ENCODE peak calls at places on chromosomes 2 and 18, in nine cellular contexts. One of them, this sample, is unnamed.

GRCh38 chr18:14912967-14913366 is 165.0 kb downstream of the ANKRD30B start:
- DNase-seq in HTR-8/SVneo: no peak
- DNase-seq in CD4-positive, CD25-positive, alpha-beta regulatory T cell: no peak
- DNase-seq in heart left ventricle: no peak
- DNase-seq in stimulated activated CD8-positive, alpha-beta memory T cell treated with anti-CD3 and anti-CD28 coated beads, Interleukin-15, amount 100 ng/mL, for 4 hours: no peak
- DNase-seq in cardiac muscle cell: no peak
- DNase-seq in AG09309: no peak
- DNase-seq in Calu3: no peak
- DNase-seq in COR-L47: no peak
- DNase-seq in this sample: no peak

GRCh38 chr18:63883617-63884016 is 3.9 kb upstream of the SERPINB2 start:
- DNase-seq in stimulated activated CD8-positive, alpha-beta memory T cell treated with anti-CD3 and anti-CD28 coated beads, Interleukin-15, amount 100 ng/mL, for 4 hours: no peak
- DNase-seq in cardiac muscle cell: peak
- DNase-seq in COR-L47: no peak
- DNase-seq in heart left ventricle: no peak
- DNase-seq in CD4-positive, CD25-positive, alpha-beta regulatory T cell: no peak
- DNase-seq in Calu3: no peak
- DNase-seq in HTR-8/SVneo: no peak
- DNase-seq in AG09309: no peak
- DNase-seq in this sample: peak

GRCh38 chr2:9638532-9638931 is 7.7 kb upstream of the YWHAQ start:
- DNase-seq in stimulated activated CD8-positive, alpha-beta memory T cell treated with anti-CD3 and anti-CD28 coated beads, Interleukin-15, amount 100 ng/mL, for 4 hours: no peak
- DNase-seq in COR-L47: peak
- DNase-seq in HTR-8/SVneo: peak
- DNase-seq in CD4-positive, CD25-positive, alpha-beta regulatory T cell: no peak
- DNase-seq in Calu3: peak
- DNase-seq in AG09309: peak
- DNase-seq in cardiac muscle cell: peak
- DNase-seq in heart left ventricle: peak
- DNase-seq in this sample: peak

GRCh38 chr2:146940016-146940685 is 904.7 kb upstream of the ACVR2A start:
- DNase-seq in stimulated activated CD8-positive, alpha-beta memory T cell treated with anti-CD3 and anti-CD28 coated beads, Interleukin-15, amount 100 ng/mL, for 4 hours: no peak
- DNase-seq in COR-L47: no peak
- DNase-seq in cardiac muscle cell: peak
- DNase-seq in CD4-positive, CD25-positive, alpha-beta regulatory T cell: no peak
- DNase-seq in HTR-8/SVneo: peak
- DNase-seq in Calu3: no peak
- DNase-seq in AG09309: no peak
- DNase-seq in heart left ventricle: no peak
- DNase-seq in this sample: no peak

GRCh38 chr2:120205901-120206581 is 17.2 kb downstream of the TMEM185B start:
- DNase-seq in HTR-8/SVneo: no peak
- DNase-seq in Calu3: peak
- DNase-seq in heart left ventricle: no peak
- DNase-seq in CD4-positive, CD25-positive, alpha-beta regulatory T cell: peak
- DNase-seq in stimulated activated CD8-positive, alpha-beta memory T cell treated with anti-CD3 and anti-CD28 coated beads, Interleukin-15, amount 100 ng/mL, for 4 hours: no peak
- DNase-seq in COR-L47: no peak
- DNase-seq in AG09309: no peak
- DNase-seq in cardiac muscle cell: no peak
- DNase-seq in this sample: no peak

GRCh38 chr2:108612153-108612513 is 77.9 kb downstream of the LIMS1 start:
- DNase-seq in AG09309: no peak
- DNase-seq in HTR-8/SVneo: no peak
- DNase-seq in heart left ventricle: no peak
- DNase-seq in stimulated activated CD8-positive, alpha-beta memory T cell treated with anti-CD3 and anti-CD28 coated beads, Interleukin-15, amount 100 ng/mL, for 4 hours: no peak
- DNase-seq in CD4-positive, CD25-positive, alpha-beta regulatory T cell: peak
- DNase-seq in Calu3: no peak
- DNase-seq in cardiac muscle cell: peak
- DNase-seq in COR-L47: no peak
- DNase-seq in this sample: no peak

GRCh38 chr2:239211391-239212094 is 189.3 kb downstream of the HDAC4 start:
- DNase-seq in cardiac muscle cell: no peak
- DNase-seq in COR-L47: no peak
- DNase-seq in HTR-8/SVneo: no peak
- DNase-seq in heart left ventricle: no peak
- DNase-seq in Calu3: no peak
- DNase-seq in stimulated activated CD8-positive, alpha-beta memory T cell treated with anti-CD3 and anti-CD28 coated beads, Interleukin-15, amount 100 ng/mL, for 4 hours: no peak
- DNase-seq in CD4-positive, CD25-positive, alpha-beta regulatory T cell: no peak
- DNase-seq in AG09309: no peak
- DNase-seq in this sample: no peak

GRCh38 chr2:105381119-105381668 is 17.7 kb downstream of the FHL2 start:
- DNase-seq in stimulated activated CD8-positive, alpha-beta memory T cell treated with anti-CD3 and anti-CD28 coated beads, Interleukin-15, amount 100 ng/mL, for 4 hours: no peak
- DNase-seq in COR-L47: no peak
- DNase-seq in heart left ventricle: no peak
- DNase-seq in CD4-positive, CD25-positive, alpha-beta regulatory T cell: no peak
- DNase-seq in AG09309: no peak
- DNase-seq in HTR-8/SVneo: no peak
- DNase-seq in Calu3: no peak
- DNase-seq in cardiac muscle cell: no peak
- DNase-seq in this sample: no peak

GRCh38 chr2:35973132-35973736 is 382.3 kb upstream of the CRIM1 start:
- DNase-seq in stimulated activated CD8-positive, alpha-beta memory T cell treated with anti-CD3 and anti-CD28 coated beads, Interleukin-15, amount 100 ng/mL, for 4 hours: no peak
- DNase-seq in Calu3: peak
- DNase-seq in AG09309: no peak
- DNase-seq in HTR-8/SVneo: peak
- DNase-seq in COR-L47: no peak
- DNase-seq in CD4-positive, CD25-positive, alpha-beta regulatory T cell: no peak
- DNase-seq in heart left ventricle: no peak
- DNase-seq in cardiac muscle cell: peak
- DNase-seq in this sample: peak

GRCh38 chr2:233081232-233081730 is 21.1 kb downstream of the INPP5D start:
- DNase-seq in AG09309: no peak
- DNase-seq in cardiac muscle cell: no peak
- DNase-seq in CD4-positive, CD25-positive, alpha-beta regulatory T cell: no peak
- DNase-seq in COR-L47: no peak
- DNase-seq in stimulated activated CD8-positive, alpha-beta memory T cell treated with anti-CD3 and anti-CD28 coated beads, Interleukin-15, amount 100 ng/mL, for 4 hours: no peak
- DNase-seq in heart left ventricle: no peak
- DNase-seq in Calu3: no peak
- DNase-seq in HTR-8/SVneo: no peak
- DNase-seq in this sample: no peak

GRCh38 chr2:136997550-136997949 is 232.2 kb downstream of the THSD7B start:
- DNase-seq in CD4-positive, CD25-positive, alpha-beta regulatory T cell: no peak
- DNase-seq in heart left ventricle: no peak
- DNase-seq in cardiac muscle cell: no peak
- DNase-seq in stimulated activated CD8-positive, alpha-beta memory T cell treated with anti-CD3 and anti-CD28 coated beads, Interleukin-15, amount 100 ng/mL, for 4 hours: no peak
- DNase-seq in Calu3: no peak
- DNase-seq in HTR-8/SVneo: peak
- DNase-seq in AG09309: no peak
- DNase-seq in COR-L47: no peak
- DNase-seq in this sample: no peak

GRCh38 chr2:30670453-30670852 is 136.8 kb downstream of the CAPN13 start:
- DNase-seq in heart left ventricle: no peak
- DNase-seq in AG09309: no peak
- DNase-seq in HTR-8/SVneo: no peak
- DNase-seq in cardiac muscle cell: peak
- DNase-seq in CD4-positive, CD25-positive, alpha-beta regulatory T cell: no peak
- DNase-seq in Calu3: no peak
- DNase-seq in stimulated activated CD8-positive, alpha-beta memory T cell treated with anti-CD3 and anti-CD28 coated beads, Interleukin-15, amount 100 ng/mL, for 4 hours: no peak
- DNase-seq in COR-L47: no peak
- DNase-seq in this sample: no peak

GRCh38 chr2:241071677-241072111 is 30.4 kb downstream of the MTERF4 start:
- DNase-seq in AG09309: no peak
- DNase-seq in CD4-positive, CD25-positive, alpha-beta regulatory T cell: no peak
- DNase-seq in heart left ventricle: peak
- DNase-seq in Calu3: no peak
- DNase-seq in HTR-8/SVneo: no peak
- DNase-seq in COR-L47: no peak
- DNase-seq in cardiac muscle cell: no peak
- DNase-seq in stimulated activated CD8-positive, alpha-beta memory T cell treated with anti-CD3 and anti-CD28 coated beads, Interleukin-15, amount 100 ng/mL, for 4 hours: no peak
- DNase-seq in this sample: no peak

GRCh38 chr18:13216092-13216582 is 2.4 kb upstream of the LDLRAD4 start:
- DNase-seq in Calu3: peak
- DNase-seq in COR-L47: peak
- DNase-seq in cardiac muscle cell: peak
- DNase-seq in AG09309: peak
- DNase-seq in CD4-positive, CD25-positive, alpha-beta regulatory T cell: peak
- DNase-seq in heart left ventricle: peak
- DNase-seq in HTR-8/SVneo: peak
- DNase-seq in stimulated activated CD8-positive, alpha-beta memory T cell treated with anti-CD3 and anti-CD28 coated beads, Interleukin-15, amount 100 ng/mL, for 4 hours: no peak
- DNase-seq in this sample: peak

GRCh38 chr2:130372055-130372832 is 16.4 kb downstream of the PTPN18 start:
- DNase-seq in COR-L47: peak
- DNase-seq in Calu3: peak
- DNase-seq in AG09309: peak
- DNase-seq in heart left ventricle: peak
- DNase-seq in HTR-8/SVneo: peak
- DNase-seq in cardiac muscle cell: peak
- DNase-seq in CD4-positive, CD25-positive, alpha-beta regulatory T cell: peak
- DNase-seq in stimulated activated CD8-positive, alpha-beta memory T cell treated with anti-CD3 and anti-CD28 coated beads, Interleukin-15, amount 100 ng/mL, for 4 hours: no peak
- DNase-seq in this sample: peak

GRCh38 chr2:636649-637405 is 40.4 kb downstream of the TMEM18 start:
- DNase-seq in HTR-8/SVneo: peak
- DNase-seq in cardiac muscle cell: peak
- DNase-seq in AG09309: no peak
- DNase-seq in Calu3: peak
- DNase-seq in heart left ventricle: peak
- DNase-seq in CD4-positive, CD25-positive, alpha-beta regulatory T cell: peak
- DNase-seq in stimulated activated CD8-positive, alpha-beta memory T cell treated with anti-CD3 and anti-CD28 coated beads, Interleukin-15, amount 100 ng/mL, for 4 hours: peak
- DNase-seq in COR-L47: peak
- DNase-seq in this sample: peak

GRCh38 chr2:133566967-133567645 is 1.2 kb downstream of the NCKAP5 start:
- DNase-seq in heart left ventricle: peak
- DNase-seq in stimulated activated CD8-positive, alpha-beta memory T cell treated with anti-CD3 and anti-CD28 coated beads, Interleukin-15, amount 100 ng/mL, for 4 hours: no peak
- DNase-seq in AG09309: no peak
- DNase-seq in CD4-positive, CD25-positive, alpha-beta regulatory T cell: no peak
- DNase-seq in cardiac muscle cell: peak
- DNase-seq in Calu3: peak
- DNase-seq in COR-L47: no peak
- DNase-seq in HTR-8/SVneo: no peak
- DNase-seq in this sample: peak

GRCh38 chr18:39675358-39675757 is 2109.8 kb upstream of the CELF4 start:
- DNase-seq in HTR-8/SVneo: peak
- DNase-seq in stimulated activated CD8-positive, alpha-beta memory T cell treated with anti-CD3 and anti-CD28 coated beads, Interleukin-15, amount 100 ng/mL, for 4 hours: no peak
- DNase-seq in heart left ventricle: no peak
- DNase-seq in AG09309: peak
- DNase-seq in Calu3: no peak
- DNase-seq in cardiac muscle cell: peak
- DNase-seq in CD4-positive, CD25-positive, alpha-beta regulatory T cell: no peak
- DNase-seq in COR-L47: no peak
- DNase-seq in this sample: no peak

GRCh38 chr18:58205087-58205779 is 161.2 kb downstream of the NEDD4L start:
- DNase-seq in AG09309: peak
- DNase-seq in HTR-8/SVneo: no peak
- DNase-seq in Calu3: no peak
- DNase-seq in heart left ventricle: no peak
- DNase-seq in COR-L47: peak
- DNase-seq in CD4-positive, CD25-positive, alpha-beta regulatory T cell: no peak
- DNase-seq in cardiac muscle cell: peak
- DNase-seq in stimulated activated CD8-positive, alpha-beta memory T cell treated with anti-CD3 and anti-CD28 coated beads, Interleukin-15, amount 100 ng/mL, for 4 hours: no peak
- DNase-seq in this sample: peak

GRCh38 chr18:48801728-48802542 is 148.8 kb downstream of the SMAD7 start:
- DNase-seq in stimulated activated CD8-positive, alpha-beta memory T cell treated with anti-CD3 and anti-CD28 coated beads, Interleukin-15, amount 100 ng/mL, for 4 hours: no peak
- DNase-seq in HTR-8/SVneo: no peak
- DNase-seq in cardiac muscle cell: no peak
- DNase-seq in COR-L47: no peak
- DNase-seq in heart left ventricle: no peak
- DNase-seq in CD4-positive, CD25-positive, alpha-beta regulatory T cell: no peak
- DNase-seq in AG09309: no peak
- DNase-seq in Calu3: no peak
- DNase-seq in this sample: no peak

GRCh38 chr18:7728297-7728696 is 161.2 kb downstream of the PTPRM start:
- DNase-seq in COR-L47: no peak
- DNase-seq in HTR-8/SVneo: no peak
- DNase-seq in AG09309: no peak
- DNase-seq in heart left ventricle: no peak
- DNase-seq in Calu3: no peak
- DNase-seq in cardiac muscle cell: no peak
- DNase-seq in stimulated activated CD8-positive, alpha-beta memory T cell treated with anti-CD3 and anti-CD28 coated beads, Interleukin-15, amount 100 ng/mL, for 4 hours: no peak
- DNase-seq in CD4-positive, CD25-positive, alpha-beta regulatory T cell: no peak
- DNase-seq in this sample: no peak

GRCh38 chr18:77650799-77651385 is 401.2 kb downstream of the GALR1 start:
- DNase-seq in COR-L47: peak
- DNase-seq in Calu3: no peak
- DNase-seq in heart left ventricle: peak
- DNase-seq in stimulated activated CD8-positive, alpha-beta memory T cell treated with anti-CD3 and anti-CD28 coated beads, Interleukin-15, amount 100 ng/mL, for 4 hours: no peak
- DNase-seq in CD4-positive, CD25-positive, alpha-beta regulatory T cell: peak
- DNase-seq in HTR-8/SVneo: peak
- DNase-seq in AG09309: no peak
- DNase-seq in cardiac muscle cell: peak
- DNase-seq in this sample: no peak

GRCh38 chr18:74292541-74292858 is 737 bp upstream of the CYB5A start:
- DNase-seq in Calu3: no peak
- DNase-seq in COR-L47: no peak
- DNase-seq in cardiac muscle cell: no peak
- DNase-seq in AG09309: no peak
- DNase-seq in HTR-8/SVneo: no peak
- DNase-seq in CD4-positive, CD25-positive, alpha-beta regulatory T cell: no peak
- DNase-seq in stimulated activated CD8-positive, alpha-beta memory T cell treated with anti-CD3 and anti-CD28 coated beads, Interleukin-15, amount 100 ng/mL, for 4 hours: no peak
- DNase-seq in heart left ventricle: no peak
- DNase-seq in this sample: no peak

GRCh38 chr18:35334821-35335220 is 9.4 kb downstream of the ZNF24 start:
- DNase-seq in CD4-positive, CD25-positive, alpha-beta regulatory T cell: no peak
- DNase-seq in heart left ventricle: no peak
- DNase-seq in HTR-8/SVneo: no peak
- DNase-seq in Calu3: no peak
- DNase-seq in AG09309: peak
- DNase-seq in COR-L47: no peak
- DNase-seq in cardiac muscle cell: peak
- DNase-seq in stimulated activated CD8-positive, alpha-beta memory T cell treated with anti-CD3 and anti-CD28 coated beads, Interleukin-15, amount 100 ng/mL, for 4 hours: no peak
- DNase-seq in this sample: peak

GRCh38 chr18:50956116-50956515 is 11.7 kb upstream of the ELAC1 start:
- DNase-seq in COR-L47: no peak
- DNase-seq in AG09309: no peak
- DNase-seq in Calu3: no peak
- DNase-seq in HTR-8/SVneo: no peak
- DNase-seq in cardiac muscle cell: no peak
- DNase-seq in heart left ventricle: no peak
- DNase-seq in stimulated activated CD8-positive, alpha-beta memory T cell treated with anti-CD3 and anti-CD28 coated beads, Interleukin-15, amount 100 ng/mL, for 4 hours: no peak
- DNase-seq in CD4-positive, CD25-positive, alpha-beta regulatory T cell: no peak
- DNase-seq in this sample: no peak

GRCh38 chr2:112055833-112056625 is 960 bp downstream of the TMEM87B start:
- DNase-seq in stimulated activated CD8-positive, alpha-beta memory T cell treated with anti-CD3 and anti-CD28 coated beads, Interleukin-15, amount 100 ng/mL, for 4 hours: no peak
- DNase-seq in CD4-positive, CD25-positive, alpha-beta regulatory T cell: no peak
- DNase-seq in HTR-8/SVneo: peak
- DNase-seq in Calu3: peak
- DNase-seq in COR-L47: peak
- DNase-seq in cardiac muscle cell: peak
- DNase-seq in heart left ventricle: peak
- DNase-seq in AG09309: peak
- DNase-seq in this sample: peak

GRCh38 chr2:37232131-37232933 is 874 bp downstream of the NDUFAF7 start:
- DNase-seq in heart left ventricle: no peak
- DNase-seq in cardiac muscle cell: peak
- DNase-seq in stimulated activated CD8-positive, alpha-beta memory T cell treated with anti-CD3 and anti-CD28 coated beads, Interleukin-15, amount 100 ng/mL, for 4 hours: no peak
- DNase-seq in CD4-positive, CD25-positive, alpha-beta regulatory T cell: no peak
- DNase-seq in COR-L47: no peak
- DNase-seq in Calu3: peak
- DNase-seq in AG09309: no peak
- DNase-seq in HTR-8/SVneo: peak
- DNase-seq in this sample: no peak

GRCh38 chr2:44137872-44138551 is 30.7 kb upstream of the PPM1B start:
- DNase-seq in heart left ventricle: no peak
- DNase-seq in Calu3: no peak
- DNase-seq in COR-L47: no peak
- DNase-seq in cardiac muscle cell: peak
- DNase-seq in HTR-8/SVneo: no peak
- DNase-seq in stimulated activated CD8-positive, alpha-beta memory T cell treated with anti-CD3 and anti-CD28 coated beads, Interleukin-15, amount 100 ng/mL, for 4 hours: no peak
- DNase-seq in CD4-positive, CD25-positive, alpha-beta regulatory T cell: no peak
- DNase-seq in AG09309: no peak
- DNase-seq in this sample: no peak

GRCh38 chr2:20916604-20917286 is 93.8 kb upstream of the LDAH start:
- DNase-seq in heart left ventricle: no peak
- DNase-seq in COR-L47: no peak
- DNase-seq in cardiac muscle cell: peak
- DNase-seq in CD4-positive, CD25-positive, alpha-beta regulatory T cell: no peak
- DNase-seq in AG09309: no peak
- DNase-seq in stimulated activated CD8-positive, alpha-beta memory T cell treated with anti-CD3 and anti-CD28 coated beads, Interleukin-15, amount 100 ng/mL, for 4 hours: no peak
- DNase-seq in HTR-8/SVneo: peak
- DNase-seq in Calu3: peak
- DNase-seq in this sample: peak

GRCh38 chr2:5692561-5693287 is 540 bp downstream of the SOX11 start:
- DNase-seq in stimulated activated CD8-positive, alpha-beta memory T cell treated with anti-CD3 and anti-CD28 coated beads, Interleukin-15, amount 100 ng/mL, for 4 hours: no peak
- DNase-seq in Calu3: no peak
- DNase-seq in COR-L47: peak
- DNase-seq in heart left ventricle: no peak
- DNase-seq in CD4-positive, CD25-positive, alpha-beta regulatory T cell: no peak
- DNase-seq in HTR-8/SVneo: no peak
- DNase-seq in cardiac muscle cell: peak
- DNase-seq in AG09309: no peak
- DNase-seq in this sample: peak

GRCh38 chr2:223626713-223627112 is 24.6 kb upstream of the SCG2 start:
- DNase-seq in cardiac muscle cell: peak
- DNase-seq in stimulated activated CD8-positive, alpha-beta memory T cell treated with anti-CD3 and anti-CD28 coated beads, Interleukin-15, amount 100 ng/mL, for 4 hours: no peak
- DNase-seq in CD4-positive, CD25-positive, alpha-beta regulatory T cell: no peak
- DNase-seq in COR-L47: no peak
- DNase-seq in AG09309: peak
- DNase-seq in HTR-8/SVneo: peak
- DNase-seq in Calu3: no peak
- DNase-seq in heart left ventricle: no peak
- DNase-seq in this sample: peak

This sample was measured in adipocyte.